ENCODE peak calls at places on chromosomes 16 and 17, in four cellular contexts. I is GM12878, G is HepG2, J is HCT116. U is an unnamed sample.

GRCh38 chr16:27642753-27643152 is 92.8 kb downstream of the KATNIP start:
- DNase-seq in J (peak; percentile 7), I (no peak), G (peak; percentile 35), U (no peak)

GRCh38 chr16:4499196-4499555 is 23.0 kb downstream of the HMOX2 start:
- DNase-seq in J (no peak), I (no peak), G (no peak), U (no peak)

GRCh38 chr16:20073203-20074088 is at the start of gene GPR139:
- DNase-seq in J (no peak), G (no peak), I (no peak), U (peak; percentile 66)

GRCh38 chr17:1315409-1315808 is 35.9 kb downstream of the TRARG1 start:
- DNase-seq in G (no peak), I (no peak), J (no peak), U (no peak)

GRCh38 chr17:58960068-58960467 is 146.6 kb downstream of the TRIM37 start:
- DNase-seq in G (peak; percentile 59), I (no peak), J (peak; percentile 63), U (no peak)

GRCh38 chr16:23567602-23568001 is 10.1 kb downstream of the UBFD1 start:
- DNase-seq in I (no peak), J (no peak), G (no peak), U (no peak)

GRCh38 chr17:80252871-80253270 is 7.8 kb upstream of the RNF213 start:
- DNase-seq in J (peak; percentile 46), G (no peak), I (no peak), U (peak; percentile 89)

GRCh38 chr16:69917739-69918138 is 33.4 kb upstream of the CLEC18A start:
- DNase-seq in I (no peak), J (no peak), G (no peak), U (no peak)

GRCh38 chr16:57185446-57185944 is 344 bp downstream of the PSME3IP1 start:
- DNase-seq in I (no peak), G (no peak), J (no peak), U (peak; percentile 61)

GRCh38 chr17:4498461-4499397 is at the start of gene SPNS2:
- DNase-seq in I (no peak), G (no peak), J (no peak), U (peak; percentile 97)

GRCh38 chr17:27549251-27549919 is 81.6 kb upstream of the LGALS9 start:
- DNase-seq in I (no peak), G (no peak), J (no peak), U (no peak)

GRCh38 chr17:2071421-2072281 is 16.7 kb downstream of the HIC1 start:
- DNase-seq in G (no peak), I (no peak), J (no peak), U (no peak)

GRCh38 chr17:28272166-28272565 is 46.8 kb upstream of the TMEM97 start:
- DNase-seq in I (no peak), G (no peak), J (no peak), U (no peak)

GRCh38 chr17:51228177-51228576 is 31.7 kb downstream of the MBTD1 start:
- DNase-seq in I (no peak), J (no peak), G (no peak), U (no peak)

GRCh38 chr16:2237552-2238395 is 1.5 kb downstream of the DNASE1L2 start:
- DNase-seq in G (no peak), J (no peak), I (no peak), U (peak; percentile 42)

GRCh38 chr17:44038604-44039007 is 23.8 kb upstream of the TMEM101 start:
- DNase-seq in G (peak; percentile 39), I (no peak), J (no peak), U (peak; percentile 51)

GRCh38 chr16:56994311-56994710 is 5.0 kb downstream of the NLRC5 start:
- DNase-seq in I (no peak), G (no peak), J (no peak), U (no peak)

GRCh38 chr17:12734852-12735430 is 54.4 kb upstream of the ARHGAP44 start:
- DNase-seq in I (no peak), J (no peak), G (no peak), U (no peak)

GRCh38 chr17:33602981-33603380 is 309.9 kb upstream of the ASIC2 start:
- DNase-seq in J (no peak), I (no peak), G (no peak), U (peak; percentile 27)

GRCh38 chr17:38605852-38606645 is at the start of gene SRCIN1:
- DNase-seq in G (peak; percentile 57), J (no peak), I (no peak), U (peak; percentile 92)

GRCh38 chr17:38604479-38605229 is 1.1 kb downstream of the SRCIN1 start:
- DNase-seq in G (peak; percentile 36), I (no peak), J (no peak), U (peak; percentile 69)

GRCh38 chr17:38603786-38604478 is 1.8 kb downstream of the SRCIN1 start:
- DNase-seq in J (no peak), I (no peak), G (no peak), U (no peak)

GRCh38 chr17:38606646-38607611 is 1.2 kb upstream of the SRCIN1 start:
- DNase-seq in J (no peak), I (no peak), G (no peak), U (no peak)

GRCh38 chr17:38605230-38605851 is 411 bp downstream of the SRCIN1 start:
- DNase-seq in G (no peak), J (no peak), I (no peak), U (peak; percentile 90)
- H3K9ac ChIP-seq in G (peak overlapping the region; percentile 61), J (peak overlapping the region; percentile 43), I (no peak overlapping the region), U (no peak overlapping the region)

DNA sequence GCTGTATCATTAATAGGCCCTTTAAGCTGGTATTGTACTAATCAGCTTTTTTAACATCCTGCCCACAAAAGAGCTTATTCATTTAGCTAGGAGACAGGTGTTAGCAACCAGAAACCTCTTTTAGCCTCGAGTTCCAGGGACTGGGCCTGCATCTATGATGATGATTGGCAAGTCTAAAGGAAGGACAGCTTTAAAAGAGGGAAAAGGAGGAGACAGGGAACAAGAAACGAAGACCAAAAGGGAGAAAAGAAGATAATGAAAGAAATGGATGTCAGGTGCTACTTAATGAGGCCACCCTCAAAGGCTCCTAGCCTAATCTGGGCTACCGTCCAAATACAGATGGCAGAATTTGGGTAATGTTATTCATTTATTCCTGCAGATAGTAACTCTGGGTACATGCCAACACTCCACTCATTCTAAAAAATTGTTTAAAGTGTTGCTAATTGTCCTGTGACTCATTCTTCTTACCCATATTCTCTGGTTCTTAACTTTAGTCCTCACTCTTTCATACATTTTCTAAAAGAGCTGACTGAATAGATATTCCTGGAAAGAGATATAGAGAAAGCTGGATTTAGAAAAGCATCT is 18.7 kb upstream of the RFFL start:
- DNase-seq in I (no peak), J (peak; percentile 81), G (peak; percentile 9), U (peak; percentile 51)
- TF ChIP-seq MAX in I (no peak), J (peak; percentile 29), G (no peak), U (peak; percentile 16)

GRCh38 chr17:63937319-63937718 is 5.2 kb upstream of the CD79B start:
- DNase-seq in G (no peak), I (no peak), J (no peak), U (no peak)

GRCh38 chr17:63932721-63933120 is 590 bp upstream of the CD79B start:
- DNase-seq in J (no peak), I (no peak), G (no peak), U (peak; percentile 22)

GRCh38 chr17:63937920-63938319 is 5.8 kb upstream of the CD79B start:
- DNase-seq in I (no peak), J (no peak), G (no peak), U (no peak)

GRCh38 chr17:63932008-63932561 is at the start of gene CD79B:
- DNase-seq in G (no peak), J (no peak), I (no peak), U (peak; percentile 28)

DNA sequence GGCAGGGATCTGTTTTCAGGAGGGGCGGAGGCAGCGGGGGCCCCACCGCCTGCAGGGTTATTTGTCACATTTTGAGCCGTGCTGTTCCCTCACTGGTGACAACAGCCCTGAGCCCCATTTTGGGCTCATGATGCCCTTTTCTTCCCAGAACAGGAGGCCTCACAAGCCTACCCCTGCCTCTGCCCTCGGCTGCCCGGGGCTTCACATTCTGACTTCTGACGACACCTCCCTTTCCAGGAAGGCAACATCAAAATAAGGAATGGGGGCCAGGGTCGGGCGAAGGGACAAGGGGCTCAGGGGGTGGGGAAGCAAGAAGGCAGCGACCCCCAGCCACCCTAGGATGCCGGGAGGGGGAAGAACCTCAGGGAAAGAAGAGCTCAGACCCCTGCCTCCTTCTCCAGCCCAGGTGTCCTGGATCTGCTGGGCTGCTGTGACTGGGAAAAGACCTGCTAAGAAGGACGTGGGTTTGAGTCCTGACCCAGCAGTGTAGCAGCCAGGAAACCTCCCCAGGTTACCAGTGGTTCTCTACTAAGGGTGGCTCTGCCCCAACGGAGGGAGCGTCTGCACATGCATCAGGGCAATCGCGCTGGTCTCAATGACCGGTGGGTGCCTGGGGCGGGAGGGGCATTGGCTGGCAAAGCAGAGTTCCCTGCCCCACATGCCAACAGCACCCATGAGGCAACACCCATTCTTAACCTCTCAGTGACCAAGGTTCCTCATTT is 2.4 kb upstream of the CD79B start:
- DNase-seq in I (no peak), G (no peak), J (no peak), U (peak; percentile 33)
- TF ChIP-seq RAD21 in I (no peak), G (no peak), J (no peak), U (no peak)

DNA sequence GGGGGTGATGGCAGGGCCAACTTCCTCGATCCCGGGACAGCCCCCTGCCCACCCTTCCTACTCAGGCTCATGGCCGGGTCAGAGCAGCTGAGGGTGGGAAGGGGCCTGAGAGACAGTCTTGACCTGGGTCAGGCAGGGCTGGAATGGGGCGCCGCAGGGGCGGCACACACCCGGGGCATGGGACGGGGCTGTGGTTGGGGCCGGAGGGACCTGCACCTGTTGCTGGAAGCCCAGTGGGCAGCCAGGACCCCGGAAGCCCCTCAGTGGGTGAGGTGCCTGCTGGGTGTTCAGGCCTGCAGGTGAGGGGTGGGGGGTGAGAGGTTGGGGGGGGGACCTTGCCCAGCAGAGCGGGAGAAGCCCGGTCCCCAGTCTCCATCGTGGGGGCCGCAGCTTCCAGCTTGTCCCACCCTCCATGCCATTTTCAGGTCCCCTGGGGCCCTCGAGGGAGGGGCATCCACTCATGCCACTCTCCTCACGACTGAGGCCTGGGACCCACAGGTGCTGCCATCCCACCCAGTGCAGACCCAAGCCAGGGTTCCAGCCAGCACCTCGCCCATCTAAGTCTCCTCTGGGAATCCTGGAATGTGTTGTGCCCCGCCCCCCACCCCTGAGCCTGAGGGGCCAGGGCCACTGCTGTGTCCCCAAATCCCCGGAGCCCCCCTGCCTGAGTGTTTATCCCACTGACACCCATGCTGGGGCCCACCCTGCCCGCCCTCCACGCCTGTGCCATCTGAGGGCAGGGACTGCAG is 43.4 kb upstream of the ACSF3 start:
- DNase-seq in G (no peak), I (no peak), J (no peak), U (no peak)
- H3K9ac ChIP-seq in G (no peak overlapping the region), I (no peak overlapping the region), J (no peak overlapping the region), U (no peak overlapping the region)